ENCODE peak calls at places on chromosomes 6 and 20, in four cellular contexts. One of them, this sample, is unnamed.

GRCh38 chr6:43355862-43356590 is 13.4 kb downstream of the ZNF318 start:
- DNase-seq in IMR-90: peak
- DNase-seq in endothelial cell of umbilical vein: peak
- DNase-seq in fibroblast of lung: peak
- DNase-seq in this sample: no peak

GRCh38 chr6:38034269-38034914 is 214.9 kb downstream of the ZFAND3 start:
- DNase-seq in IMR-90: peak
- DNase-seq in fibroblast of lung: peak
- DNase-seq in endothelial cell of umbilical vein: peak
- DNase-seq in this sample: no peak

GRCh38 chr6:901696-902455 is 208.9 kb upstream of the EXOC2 start:
- DNase-seq in endothelial cell of umbilical vein: no peak
- DNase-seq in fibroblast of lung: peak
- DNase-seq in IMR-90: no peak
- DNase-seq in this sample: no peak

GRCh38 chr20:18729426-18729825 is 84.2 kb upstream of the SCP2D1 start:
- DNase-seq in IMR-90: no peak
- DNase-seq in endothelial cell of umbilical vein: no peak
- DNase-seq in fibroblast of lung: no peak
- DNase-seq in this sample: no peak

GRCh38 chr6:29847871-29848630 is 20.4 kb downstream of the HLA-G start:
- DNase-seq in IMR-90: peak
- DNase-seq in fibroblast of lung: peak
- DNase-seq in endothelial cell of umbilical vein: peak
- DNase-seq in this sample: peak

GRCh38 chr20:24605937-24606455 is 136.6 kb downstream of the SYNDIG1 start:
- DNase-seq in endothelial cell of umbilical vein: no peak
- DNase-seq in IMR-90: no peak
- DNase-seq in fibroblast of lung: no peak
- DNase-seq in this sample: no peak

GRCh38 chr6:12371641-12372146 is 81.5 kb downstream of the EDN1 start:
- DNase-seq in fibroblast of lung: no peak
- DNase-seq in IMR-90: peak
- DNase-seq in endothelial cell of umbilical vein: peak
- DNase-seq in this sample: no peak

GRCh38 chr6:163459007-163459406 is 44.5 kb downstream of the QKI start:
- DNase-seq in IMR-90: no peak
- DNase-seq in fibroblast of lung: no peak
- DNase-seq in endothelial cell of umbilical vein: no peak
- DNase-seq in this sample: no peak

GRCh38 chr20:53291548-53291947 is 302.1 kb downstream of the ZNF217 start:
- DNase-seq in IMR-90: no peak
- DNase-seq in fibroblast of lung: no peak
- DNase-seq in endothelial cell of umbilical vein: no peak
- DNase-seq in this sample: no peak

GRCh38 chr6:90598192-90598951 is 11.5 kb upstream of the MAP3K7 start:
- DNase-seq in endothelial cell of umbilical vein: no peak
- DNase-seq in IMR-90: no peak
- DNase-seq in fibroblast of lung: no peak
- DNase-seq in this sample: no peak

GRCh38 chr6:133623065-133623464 is 265.8 kb upstream of the TCF21 start:
- DNase-seq in IMR-90: peak
- DNase-seq in endothelial cell of umbilical vein: no peak
- DNase-seq in fibroblast of lung: peak
- DNase-seq in this sample: no peak

GRCh38 chr6:117906905-117907599 is at the start of gene SLC35F1:
- DNase-seq in endothelial cell of umbilical vein: peak
- DNase-seq in fibroblast of lung: peak
- DNase-seq in IMR-90: peak
- DNase-seq in this sample: peak

GRCh38 chr6:137579612-137580011 is 85.4 kb upstream of the OLIG3 start:
- DNase-seq in endothelial cell of umbilical vein: no peak
- DNase-seq in IMR-90: no peak
- DNase-seq in fibroblast of lung: no peak
- DNase-seq in this sample: no peak

GRCh38 chr6:20916081-20916480 is 381.8 kb downstream of the CDKAL1 start:
- DNase-seq in fibroblast of lung: peak
- DNase-seq in IMR-90: peak
- DNase-seq in endothelial cell of umbilical vein: peak
- DNase-seq in this sample: no peak

GRCh38 chr20:57513199-57513598 is 11.7 kb downstream of the CTCFL start:
- DNase-seq in IMR-90: peak
- DNase-seq in endothelial cell of umbilical vein: no peak
- DNase-seq in fibroblast of lung: peak
- DNase-seq in this sample: no peak

GRCh38 chr6:32460528-32460927 is 20.8 kb downstream of the HLA-DRA start:
- DNase-seq in IMR-90: no peak
- DNase-seq in fibroblast of lung: no peak
- DNase-seq in endothelial cell of umbilical vein: no peak
- DNase-seq in this sample: no peak

GRCh38 chr20:32583581-32584045 is 1.5 kb downstream of the NOL4L start:
- DNase-seq in endothelial cell of umbilical vein: no peak
- DNase-seq in fibroblast of lung: no peak
- DNase-seq in IMR-90: no peak
- DNase-seq in this sample: no peak

GRCh38 chr6:136921521-136921935 is 573 bp upstream of the SLC35D3 start:
- DNase-seq in fibroblast of lung: no peak
- DNase-seq in IMR-90: no peak
- DNase-seq in endothelial cell of umbilical vein: peak
- DNase-seq in this sample: no peak

GRCh38 chr20:10863337-10864060 is 189.7 kb upstream of the JAG1 start:
- DNase-seq in fibroblast of lung: peak
- DNase-seq in IMR-90: peak
- DNase-seq in endothelial cell of umbilical vein: peak
- DNase-seq in this sample: no peak

GRCh38 chr20:63024573-63025392 is 18.0 kb upstream of the BHLHE23 start:
- DNase-seq in fibroblast of lung: no peak
- DNase-seq in endothelial cell of umbilical vein: no peak
- DNase-seq in IMR-90: no peak
- DNase-seq in this sample: peak

GRCh38 chr20:35001596-35002362 is 46.1 kb downstream of the MYH7B start:
- DNase-seq in IMR-90: no peak
- DNase-seq in fibroblast of lung: no peak
- DNase-seq in endothelial cell of umbilical vein: no peak
- DNase-seq in this sample: peak

GRCh38 chr6:42017021-42017643 is 33.2 kb upstream of the TAF8 start:
- DNase-seq in endothelial cell of umbilical vein: peak
- DNase-seq in IMR-90: peak
- DNase-seq in fibroblast of lung: peak
- DNase-seq in this sample: no peak

GRCh38 chr6:6439778-6440177 is 119.3 kb upstream of the F13A1 start:
- DNase-seq in endothelial cell of umbilical vein: no peak
- DNase-seq in IMR-90: no peak
- DNase-seq in fibroblast of lung: no peak
- DNase-seq in this sample: no peak

GRCh38 chr20:44750081-44750805 is 4.6 kb downstream of the KCNK15 start:
- DNase-seq in IMR-90: no peak
- DNase-seq in endothelial cell of umbilical vein: no peak
- DNase-seq in fibroblast of lung: no peak
- DNase-seq in this sample: no peak

GRCh38 chr20:45456632-45457031 is 12.9 kb upstream of the WFDC2 start:
- DNase-seq in endothelial cell of umbilical vein: peak
- DNase-seq in IMR-90: no peak
- DNase-seq in fibroblast of lung: no peak
- DNase-seq in this sample: no peak

GRCh38 chr6:43488667-43489276 is 11.4 kb downstream of the TJAP1 start:
- DNase-seq in IMR-90: peak
- DNase-seq in endothelial cell of umbilical vein: no peak
- DNase-seq in fibroblast of lung: no peak
- DNase-seq in this sample: no peak

GRCh38 chr20:40961686-40962640 is 66.7 kb upstream of the TOP1 start:
- DNase-seq in fibroblast of lung: peak
- DNase-seq in IMR-90: peak
- DNase-seq in endothelial cell of umbilical vein: no peak
- DNase-seq in this sample: no peak

GRCh38 chr6:18405477-18406293 is 18.5 kb downstream of the RNF144B start:
- DNase-seq in fibroblast of lung: peak
- DNase-seq in IMR-90: peak
- DNase-seq in endothelial cell of umbilical vein: peak
- DNase-seq in this sample: no peak

GRCh38 chr6:170284866-170285469 is 5.9 kb downstream of the DLL1 start:
- DNase-seq in IMR-90: no peak
- DNase-seq in fibroblast of lung: no peak
- DNase-seq in endothelial cell of umbilical vein: no peak
- DNase-seq in this sample: no peak

GRCh38 chr6:17589402-17590116 is 10.5 kb upstream of the FAM8A1 start:
- DNase-seq in fibroblast of lung: peak
- DNase-seq in endothelial cell of umbilical vein: peak
- DNase-seq in IMR-90: peak
- DNase-seq in this sample: no peak

GRCh38 chr20:17655286-17655651 is 26.8 kb downstream of the RRBP1 start:
- DNase-seq in IMR-90: no peak
- DNase-seq in endothelial cell of umbilical vein: no peak
- DNase-seq in fibroblast of lung: no peak
- DNase-seq in this sample: no peak

GRCh38 chr6:113631616-113632015 is 225.5 kb upstream of the MARCKS start:
- DNase-seq in fibroblast of lung: no peak
- DNase-seq in IMR-90: no peak
- DNase-seq in endothelial cell of umbilical vein: no peak
- DNase-seq in this sample: no peak

DNA sequence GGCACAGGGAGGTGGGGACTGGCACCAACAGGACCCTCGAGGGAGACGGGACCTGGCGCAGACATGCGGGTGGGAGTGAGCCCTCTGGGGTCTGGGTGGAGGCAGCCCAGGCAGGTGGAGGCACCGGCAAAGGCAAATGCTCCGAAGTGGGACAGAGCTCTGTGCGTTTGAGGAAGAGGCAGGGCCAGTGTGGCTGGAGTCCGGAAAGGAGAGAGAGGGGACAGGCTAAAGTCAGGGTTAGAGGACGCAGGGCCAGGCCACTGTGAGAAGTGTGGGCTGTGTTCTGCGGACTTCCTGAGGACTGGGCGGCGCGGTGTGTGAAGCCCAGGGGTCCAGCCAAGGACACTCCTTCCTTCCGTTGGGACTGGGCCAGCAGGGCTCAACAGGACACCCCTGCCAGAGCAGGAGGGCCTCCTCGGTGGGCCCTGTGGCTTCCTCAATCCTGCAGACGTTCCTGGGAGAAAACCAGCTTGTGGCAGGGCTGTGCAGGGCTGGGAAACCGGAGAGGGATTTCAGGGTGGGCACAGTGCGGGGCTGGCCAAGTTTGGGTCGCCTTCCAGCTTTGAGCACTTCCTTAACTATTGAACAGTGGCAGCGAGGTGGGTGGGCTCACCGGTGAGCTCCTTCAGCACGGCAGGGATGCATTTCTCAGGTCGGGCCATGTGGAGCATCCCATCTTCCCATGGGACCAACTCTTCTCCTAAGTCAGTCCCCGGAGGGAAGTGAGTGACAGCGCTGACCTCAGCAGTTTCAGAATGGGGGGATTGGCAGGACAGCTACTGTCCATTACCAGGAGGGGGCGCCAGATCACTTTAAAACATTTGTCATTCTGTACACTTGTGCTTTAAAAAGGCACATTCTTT is 22.5 kb downstream of the MOCS3 start:
- DNase-seq in endothelial cell of umbilical vein: peak
- DNase-seq in IMR-90: peak
- DNase-seq in fibroblast of lung: peak
- DNase-seq in this sample: no peak
- H3K9ac ChIP-seq in endothelial cell of umbilical vein: no peak
- H3K9ac ChIP-seq in IMR-90: no peak
- H3K9ac ChIP-seq in fibroblast of lung: peak
- H3K9ac ChIP-seq in this sample: no peak

GRCh38 chr6:25991785-25992412 is 29.3 kb downstream of the TRIM38 start:
- DNase-seq in fibroblast of lung: peak
- DNase-seq in endothelial cell of umbilical vein: no peak
- DNase-seq in IMR-90: peak
- DNase-seq in this sample: peak
- H3K4me3 ChIP-seq in fibroblast of lung: peak
- H3K4me3 ChIP-seq in endothelial cell of umbilical vein: peak
- H3K4me3 ChIP-seq in IMR-90: peak
- H3K4me3 ChIP-seq in this sample: peak

GRCh38 chr6:96899019-96899418 is 1.3 kb upstream of the NDUFAF4 start:
- DNase-seq in IMR-90: peak
- DNase-seq in endothelial cell of umbilical vein: peak
- DNase-seq in fibroblast of lung: peak
- DNase-seq in this sample: no peak
- H3K9ac ChIP-seq in IMR-90: no peak
- H3K9ac ChIP-seq in endothelial cell of umbilical vein: peak
- H3K9ac ChIP-seq in fibroblast of lung: no peak
- H3K9ac ChIP-seq in this sample: peak

GRCh38 chr6:28380381-28380780 is 19.2 kb downstream of the ZSCAN12 start:
- DNase-seq in IMR-90: no peak
- DNase-seq in endothelial cell of umbilical vein: no peak
- DNase-seq in fibroblast of lung: no peak
- DNase-seq in this sample: no peak
- H3K4me3 ChIP-seq in IMR-90: no peak
- H3K4me3 ChIP-seq in endothelial cell of umbilical vein: no peak
- H3K4me3 ChIP-seq in fibroblast of lung: no peak
- H3K4me3 ChIP-seq in this sample: no peak

DNA sequence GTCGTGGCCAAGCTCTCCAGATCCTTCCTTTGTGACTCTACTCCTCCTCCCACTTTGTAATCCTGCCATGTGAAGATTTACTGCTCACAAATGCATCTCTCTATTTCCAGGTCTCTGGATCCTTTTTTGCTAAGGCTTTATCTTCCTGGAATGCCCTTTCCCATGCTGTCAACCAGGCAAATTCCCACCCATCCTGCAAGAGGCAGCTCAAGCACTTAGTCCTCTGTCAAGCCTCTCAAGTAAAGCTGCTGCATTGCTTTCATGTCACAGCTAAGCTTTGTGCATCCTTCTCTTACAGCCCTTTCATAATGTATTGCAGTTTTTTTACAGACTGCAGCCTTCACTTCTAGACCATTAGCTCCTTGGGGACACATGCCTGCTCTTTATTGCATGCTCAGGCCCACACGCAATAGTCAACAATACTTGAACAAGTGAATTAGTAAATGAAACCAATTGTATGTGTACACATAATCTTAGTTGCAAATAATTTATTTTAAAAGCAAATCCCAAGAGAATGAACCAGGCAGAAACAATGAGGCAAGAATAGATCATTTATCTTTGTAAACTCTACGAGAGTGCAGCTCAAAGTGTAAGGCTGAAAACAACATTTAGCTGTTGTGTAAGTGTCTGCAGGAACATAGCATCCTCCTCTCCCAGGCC is 45.7 kb downstream of the HIVEP2 start:
- DNase-seq in IMR-90: no peak
- DNase-seq in endothelial cell of umbilical vein: no peak
- DNase-seq in fibroblast of lung: peak
- DNase-seq in this sample: no peak
- H3K9ac ChIP-seq in IMR-90: no peak
- H3K9ac ChIP-seq in endothelial cell of umbilical vein: no peak
- H3K9ac ChIP-seq in fibroblast of lung: no peak
- H3K9ac ChIP-seq in this sample: no peak

DNA sequence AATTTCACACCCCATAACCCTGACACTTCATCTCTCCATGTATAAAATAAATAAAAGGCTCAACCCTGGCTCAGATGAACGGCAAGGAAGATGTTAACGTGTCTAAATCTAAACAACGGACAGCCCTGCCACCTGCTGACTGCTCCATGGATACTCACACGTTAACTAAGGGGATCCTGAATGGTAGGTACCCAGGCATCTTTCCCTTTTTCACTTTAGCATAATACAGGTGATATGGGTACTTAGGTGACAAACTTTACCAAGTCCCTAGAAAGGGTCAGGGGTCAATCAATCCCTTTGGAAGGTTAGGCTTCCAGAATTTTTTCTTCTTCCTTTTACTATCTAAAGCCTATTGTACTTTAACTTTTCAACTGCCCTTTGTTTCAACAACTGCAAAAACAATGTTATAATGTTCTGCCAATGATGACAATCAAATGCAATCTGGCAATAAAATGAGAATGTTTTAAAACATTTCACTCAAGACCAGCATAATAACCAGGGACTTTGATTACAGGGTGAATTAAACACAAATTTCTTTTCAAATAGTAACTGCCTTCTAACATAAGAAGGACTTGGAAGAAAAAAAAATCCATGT is 52.4 kb upstream of the IPCEF1 start:
- DNase-seq in endothelial cell of umbilical vein: peak
- DNase-seq in IMR-90: peak
- DNase-seq in fibroblast of lung: peak
- DNase-seq in this sample: no peak
- H3K4me3 ChIP-seq in endothelial cell of umbilical vein: no peak
- H3K4me3 ChIP-seq in IMR-90: no peak
- H3K4me3 ChIP-seq in fibroblast of lung: no peak
- H3K4me3 ChIP-seq in this sample: no peak